ENCODE peak calls at places on chromosome X, in seven cellular contexts. W is head of caudate nucleus, Q is NCI-H1930, O is A549, L is OCI-M1, X is ELF-1, T is RWPE1. E is an unnamed sample.

GRCh38 chrX:18534949-18535348 is 109.5 kb downstream of the CDKL5 start:
- DNase-seq in L (no peak), X (no peak), O (no peak), W (no peak), T (no peak), Q (no peak), E (no peak)

GRCh38 chrX:150050387-150050786 is 112.1 kb upstream of the EOLA2 start:
- DNase-seq in X (peak), Q (no peak), L (no peak), T (no peak), W (no peak), O (no peak), E (no peak)

GRCh38 chrX:30261012-30261411 is 14.1 kb downstream of the MAGEB1 start:
- DNase-seq in O (no peak), W (no peak), X (no peak), Q (no peak), L (no peak), T (no peak), E (no peak)

GRCh38 chrX:10017866-10018265 is 50.7 kb downstream of the CLDN34 start:
- DNase-seq in L (no peak), W (no peak), O (peak), Q (no peak), X (peak), T (peak), E (no peak)

GRCh38 chrX:129908636-129909035 is 2.7 kb downstream of the UTP14A start:
- DNase-seq in L (no peak), O (no peak), Q (no peak), X (no peak), W (no peak), T (peak), E (no peak)

GRCh38 chrX:30513284-30513683 is 64.3 kb downstream of the TASL start:
- DNase-seq in X (no peak), T (no peak), L (peak), W (no peak), Q (no peak), O (no peak), E (no peak)

GRCh38 chrX:153491351-153492152 is 3.2 kb upstream of the BGN start:
- DNase-seq in W (no peak), Q (no peak), L (no peak), O (no peak), X (no peak), T (no peak), E (no peak)

GRCh38 chrX:153763298-153763932 is 634 bp upstream of the PLXNB3 start:
- DNase-seq in L (no peak), W (peak), T (no peak), O (no peak), X (no peak), Q (no peak), E (no peak)

GRCh38 chrX:10133980-10134676 is 22.6 kb upstream of the CLCN4 start:
- DNase-seq in O (no peak), X (no peak), Q (no peak), T (no peak), W (no peak), L (no peak), E (no peak)

GRCh38 chrX:7950865-7951264 is 23.7 kb upstream of the PNPLA4 start:
- DNase-seq in Q (no peak), T (no peak), W (no peak), O (no peak), X (no peak), L (peak), E (no peak)

GRCh38 chrX:9745417-9746115 is 20.1 kb downstream of the GPR143 start:
- DNase-seq in O (no peak), Q (no peak), W (no peak), X (peak), T (peak), L (no peak), E (no peak)

GRCh38 chrX:138925330-138925729 is 213.8 kb upstream of the FGF13 start:
- DNase-seq in O (no peak), Q (no peak), L (peak), X (peak), T (peak), W (peak), E (no peak)

GRCh38 chrX:106802388-106803275 is at the start of gene TBC1D8B:
- DNase-seq in X (peak), T (peak), L (peak), O (peak), Q (peak), W (peak), E (no peak)

E was measured in T-helper 9 cell.